ENCODE peak calls at places on chromosomes 11 and 22, in four cellular contexts. O, N, R and B are unnamed samples.

GRCh38 chr11:217704-218103 is 10.2 kb downstream of the RIC8A start:
- DNase-seq in O (no peak), N (no peak), R (no peak), B (no peak)

GRCh38 chr11:61904539-61905048 is 12.8 kb downstream of the RAB3IL1 start:
- DNase-seq in O (peak; percentile 82), N (no peak), R (no peak), B (no peak)

GRCh38 chr11:10900686-10901415 is 43.0 kb upstream of the ZBED5 start:
- DNase-seq in O (no peak), N (no peak), R (no peak), B (no peak)

GRCh38 chr11:45662665-45663485 is 2.5 kb downstream of the CHST1 start:
- DNase-seq in O (peak; percentile 35), N (no peak), R (no peak), B (peak; percentile 94)

GRCh38 chr22:48554893-48555552 is 1272.7 kb downstream of the BRD1 start:
- DNase-seq in O (no peak), N (no peak), R (no peak), B (no peak)

GRCh38 chr11:67279589-67280340 is 9.3 kb upstream of the ANKRD13D start:
- DNase-seq in O (no peak), N (no peak), R (no peak), B (no peak)

GRCh38 chr11:122681731-122682130 is 26.2 kb downstream of the UBASH3B start:
- DNase-seq in O (no peak), N (no peak), R (no peak), B (no peak)

GRCh38 chr11:116970485-116971292 is 127.5 kb downstream of the SIK3 start:
- DNase-seq in O (no peak), N (no peak), R (no peak), B (no peak)

GRCh38 chr11:6667733-6668374 is 12.2 kb upstream of the DCHS1 start:
- DNase-seq in O (peak; percentile 13), N (no peak), R (no peak), B (peak; percentile 61)

GRCh38 chr11:115420524-115420923 is 83.7 kb downstream of the CADM1 start:
- DNase-seq in O (no peak), N (no peak), R (no peak), B (no peak)

GRCh38 chr11:117819096-117820040 is 5.2 kb downstream of the FXYD2 start:
- DNase-seq in O (peak; percentile 81), N (peak; percentile 71), R (peak; percentile 69), B (peak; percentile 86)

DNA sequence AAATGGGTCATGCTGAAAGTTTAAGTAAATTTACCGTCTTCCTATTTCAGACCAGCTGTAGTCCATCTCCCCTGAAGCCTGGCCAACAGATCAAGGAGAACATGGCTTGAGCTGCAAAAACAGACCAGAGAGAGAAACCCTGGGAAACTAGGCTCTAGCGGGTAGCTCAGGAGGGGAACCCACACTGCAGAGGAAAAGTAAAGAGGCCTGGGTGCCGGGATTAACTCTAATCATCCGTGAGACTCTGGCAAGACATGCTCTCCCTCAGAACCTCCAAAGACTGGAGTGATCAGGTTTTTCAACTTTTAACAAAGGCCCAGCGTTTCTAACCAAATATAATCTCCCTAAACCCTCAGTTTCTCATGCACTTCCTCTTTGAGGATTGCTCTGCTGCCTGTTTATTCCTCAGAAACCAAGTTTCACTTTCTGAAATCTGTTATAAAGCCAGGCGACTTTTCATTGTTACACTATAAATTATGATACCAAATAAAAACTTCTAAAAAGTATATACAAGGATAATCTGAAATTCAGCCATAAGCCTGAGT is 67.4 kb downstream of the GAB2 start:
- DNase-seq in O (no peak), N (no peak), R (peak; percentile 17), B (peak; percentile 44)
- H3K4me3 ChIP-seq in O (no peak overlapping the region), N (peak overlapping the region; percentile 49), R (no peak overlapping the region), B (peak overlapping the region; percentile 8)

GRCh38 chr11:35623708-35624168 is 5.5 kb downstream of the FJX1 start:
- DNase-seq in O (no peak), N (no peak), R (no peak), B (peak; percentile 81)
- H3K4me3 ChIP-seq in O (no peak overlapping the region), N (no peak overlapping the region), R (no peak overlapping the region), B (no peak overlapping the region)

GRCh38 chr22:36256474-36256873 is 3.5 kb downstream of the APOL1 start:
- DNase-seq in O (no peak), N (no peak), R (no peak), B (no peak)

GRCh38 chr22:36249160-36249559 is 3.8 kb upstream of the APOL1 start:
- DNase-seq in O (no peak), N (no peak), R (no peak), B (no peak)

GRCh38 chr22:36253523-36254490 is 874 bp downstream of the APOL1 start:
- DNase-seq in O (no peak), N (no peak), R (no peak), B (peak; percentile 44)

GRCh38 chr22:36257308-36257707 is 4.4 kb downstream of the APOL1 start:
- DNase-seq in O (no peak), N (no peak), R (no peak), B (no peak)

DNA sequence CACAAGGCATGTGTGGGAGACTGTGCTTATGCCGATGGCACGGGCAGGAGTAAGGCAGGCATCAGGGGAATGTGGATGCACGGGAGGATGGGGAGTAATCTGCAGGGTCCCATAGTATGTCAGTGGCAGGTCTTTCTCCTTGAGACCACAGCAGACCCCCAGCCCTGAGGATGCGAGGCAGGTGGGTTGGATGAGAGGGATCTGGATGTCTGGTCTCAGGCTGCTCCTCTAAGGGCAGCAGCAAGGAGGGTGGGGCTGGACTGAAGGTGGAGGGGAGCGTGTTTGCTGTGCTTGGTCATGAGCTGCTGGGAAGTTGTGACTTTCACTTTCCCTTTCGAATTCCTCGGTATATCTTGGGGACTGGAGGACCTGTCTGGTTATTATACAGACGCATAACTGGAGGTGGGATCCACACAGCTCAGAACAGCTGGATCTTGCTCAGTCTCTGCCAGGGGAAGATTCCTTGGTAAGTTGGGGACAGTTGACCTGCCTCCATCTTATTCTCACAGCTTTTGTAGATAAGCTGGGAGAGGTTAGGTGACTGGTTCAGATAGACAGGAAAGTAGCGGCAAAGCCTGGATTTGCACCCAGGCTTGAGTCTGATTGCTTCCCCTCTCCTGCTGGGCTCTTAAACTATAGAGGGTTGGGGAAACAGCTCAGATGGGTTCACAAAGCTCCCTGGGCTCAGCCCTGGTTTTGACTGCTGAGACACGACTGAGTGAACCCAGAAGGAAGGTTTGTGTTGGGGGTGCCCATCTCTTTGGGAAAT is at the start of gene APOL1:
- DNase-seq in O (peak; percentile 45), N (peak; percentile 37), R (peak; percentile 55), B (peak; percentile 69)
- H3K4me3 ChIP-seq in O (no peak within 1 kb of the TSS), N (peak within 1 kb of the TSS; percentile 67), R (peak within 1 kb of the TSS; percentile 8), B (no peak within 1 kb of the TSS)

GRCh38 chr11:28043930-28044709 is 63.8 kb downstream of the KIF18A start:
- DNase-seq in O (no peak), N (no peak), R (no peak), B (no peak)

GRCh38 chr11:28048812-28049211 is 59.1 kb downstream of the KIF18A start:
- DNase-seq in O (no peak), N (no peak), R (no peak), B (no peak)

DNA sequence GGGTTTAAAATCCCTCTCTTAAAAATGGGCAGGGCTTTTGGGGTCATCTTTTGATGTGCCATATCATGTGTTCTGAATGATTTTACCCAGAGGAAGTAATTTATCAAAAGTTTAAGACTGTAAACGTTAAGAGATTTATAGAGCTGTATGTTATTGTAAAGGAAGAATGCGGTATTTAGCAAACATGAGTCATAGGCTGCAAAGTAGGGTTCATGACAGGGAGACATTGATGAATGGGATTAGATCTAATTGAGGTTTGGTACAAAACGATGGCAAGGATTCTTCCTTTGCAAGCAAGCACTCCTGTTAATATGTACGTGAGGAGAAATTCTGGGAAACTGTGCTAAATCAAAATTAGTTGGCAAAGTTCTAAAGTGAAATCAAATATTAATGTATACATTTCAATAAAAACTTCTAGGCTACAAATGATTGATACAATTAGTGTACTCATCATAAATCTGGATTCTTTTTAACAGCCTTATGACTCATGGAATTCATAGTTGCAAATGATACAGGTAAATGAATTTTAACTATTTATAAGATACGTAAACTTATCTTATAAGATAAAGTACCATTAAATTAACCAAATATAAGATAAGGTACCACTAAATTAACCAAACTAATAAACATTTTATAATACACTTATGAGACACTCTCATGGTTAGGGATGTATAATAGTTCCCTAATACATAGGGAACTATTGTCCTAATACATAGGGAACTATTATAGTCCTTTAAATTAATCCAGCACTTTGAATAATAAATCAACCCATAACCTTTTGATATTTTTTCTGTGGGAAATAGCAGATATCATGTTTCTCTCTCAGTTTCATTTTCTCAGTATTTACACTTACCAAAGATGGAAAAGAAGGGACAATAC is 58.4 kb downstream of the KIF18A start:
- DNase-seq in O (no peak), N (no peak), R (no peak), B (peak; percentile 27)
- H3K4me3 ChIP-seq in O (no peak overlapping the region), N (no peak overlapping the region), R (no peak overlapping the region), B (no peak overlapping the region)

GRCh38 chr11:100789500-100789899 is 102.4 kb downstream of the ARHGAP42 start:
- DNase-seq in O (peak; percentile 78), N (peak; percentile 23), R (no peak), B (peak; percentile 41)
- H3K4me3 ChIP-seq in O (no peak overlapping the region), N (no peak overlapping the region), R (no peak overlapping the region), B (no peak overlapping the region)

GRCh38 chr11:112159098-112159761 is 4.7 kb downstream of the IL18 start:
- DNase-seq in O (no peak), N (no peak), R (no peak), B (no peak)

GRCh38 chr11:112160452-112160851 is 3.4 kb downstream of the IL18 start:
- DNase-seq in O (no peak), N (no peak), R (no peak), B (no peak)

GRCh38 chr11:112162761-112163669 is 879 bp downstream of the IL18 start:
- DNase-seq in O (no peak), N (no peak), R (peak; percentile 47), B (no peak)

GRCh38 chr11:112163875-112164521 is at the start of gene IL18:
- DNase-seq in O (peak; percentile 82), N (peak; percentile 32), R (peak; percentile 75), B (no peak)

DNA sequence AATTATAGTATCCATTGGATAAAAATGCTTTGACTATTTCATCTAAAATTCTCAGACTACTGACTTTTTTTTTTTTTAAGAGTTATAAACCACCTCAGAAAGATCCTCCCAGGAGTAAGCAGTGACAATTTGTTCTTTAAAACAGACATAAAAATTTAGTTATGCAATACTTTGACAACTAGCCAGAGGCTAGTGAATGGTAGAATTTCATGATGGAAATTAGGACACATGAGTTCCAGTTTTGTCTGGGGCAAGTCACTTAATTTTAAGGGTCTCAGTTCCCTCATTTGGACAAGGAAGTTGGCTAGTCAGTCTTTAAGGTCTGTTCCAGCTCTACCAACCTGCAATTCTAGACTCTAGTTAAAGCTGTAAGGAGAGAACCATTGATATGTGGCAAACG is 2.9 kb downstream of the IL18 start:
- DNase-seq in O (no peak), N (no peak), R (no peak), B (peak; percentile 32)
- H3K4me3 ChIP-seq in O (no peak overlapping the region), N (no peak overlapping the region), R (peak overlapping the region; percentile 68), B (no peak overlapping the region)

DNA sequence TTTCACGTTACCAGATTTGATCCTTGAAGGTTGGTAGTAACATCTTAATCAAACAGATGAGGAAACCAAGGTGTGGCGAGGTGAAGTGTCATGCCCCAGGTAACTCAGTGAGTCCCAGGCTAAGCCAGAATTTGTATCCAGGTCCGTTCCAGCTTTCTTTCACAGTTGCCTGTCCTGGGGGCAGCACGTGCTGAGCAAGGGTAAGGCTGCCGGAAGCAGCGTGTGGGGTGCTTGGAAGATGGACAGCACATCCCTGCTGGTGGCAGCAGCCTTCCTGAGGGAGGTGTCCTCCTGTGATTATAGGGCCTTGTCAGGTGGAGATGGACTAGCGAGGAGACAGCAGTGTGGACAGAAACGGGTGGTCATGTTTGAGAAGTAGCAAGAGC is 50.9 kb downstream of the TRIOBP start:
- DNase-seq in O (no peak), N (no peak), R (no peak), B (no peak)
- H3K4me3 ChIP-seq in O (no peak overlapping the region), N (peak overlapping the region; percentile 100), R (peak overlapping the region; percentile 88), B (peak overlapping the region; percentile 99)

GRCh38 chr11:79314906-79315689 is 125.7 kb downstream of the TENM4 start:
- DNase-seq in O (no peak), N (no peak), R (no peak), B (peak; percentile 19)
- H3K4me3 ChIP-seq in O (no peak overlapping the region), N (no peak overlapping the region), R (no peak overlapping the region), B (no peak overlapping the region)